ENCODE peak calls at places on chromosome 19, in nine cellular contexts. H, A, X, J, F, G, C, L and O are unnamed samples.

GRCh38 chr19:13102416-13102665 is 317 bp downstream of the LYL1 start:
- DNase-seq in H (no peak), A (no peak), X (no peak), J (no peak), F (no peak), G (no peak), C (no peak), L (no peak), O (no peak)

GRCh38 chr19:9622531-9622930 is 1.5 kb upstream of the ZNF561 start:
- DNase-seq in H (no peak), A (no peak), X (peak), J (no peak), F (no peak), G (no peak), C (no peak), L (no peak), O (no peak)

GRCh38 chr19:11225815-11226214 is 13.6 kb upstream of the ANGPTL8 start:
- DNase-seq in H (no peak), A (no peak), X (no peak), J (no peak), F (no peak), G (no peak), C (no peak), L (no peak), O (no peak)

GRCh38 chr19:44303305-44303704 is 1.5 kb downstream of the ZNF235 start:
- DNase-seq in H (peak), A (no peak), X (no peak), J (no peak), F (no peak), G (no peak), C (no peak), L (no peak), O (no peak)

GRCh38 chr19:42294471-42295137 is 7.3 kb upstream of the PRR19 start:
- DNase-seq in H (no peak), A (no peak), X (no peak), J (no peak), F (no peak), G (no peak), C (no peak), L (no peak), O (no peak)

GRCh38 chr19:7855426-7856276 is 18.5 kb downstream of the PRR36 start:
- DNase-seq in H (no peak), A (no peak), X (no peak), J (no peak), F (no peak), G (no peak), C (no peak), L (no peak), O (no peak)

GRCh38 chr19:50639121-50640112 is at the start of gene SYT3:
- DNase-seq in H (peak), A (peak), X (peak), J (no peak), F (no peak), G (peak), C (peak), L (no peak), O (no peak)

GRCh38 chr19:4584670-4585460 is 25.4 kb upstream of the SEMA6B start:
- DNase-seq in H (no peak), A (no peak), X (no peak), J (no peak), F (no peak), G (no peak), C (no peak), L (no peak), O (no peak)

GRCh38 chr19:23261496-23262020 is 11.4 kb upstream of the ZNF724 start:
- DNase-seq in H (no peak), A (no peak), X (no peak), J (no peak), F (no peak), G (no peak), C (no peak), L (no peak), O (no peak)

GRCh38 chr19:10503002-10503789 is at the start of gene KEAP1:
- DNase-seq in H (peak), A (no peak), X (peak), J (no peak), F (peak), G (peak), C (peak), L (no peak), O (peak)

GRCh38 chr19:42313840-42314755 is 989 bp downstream of the TMEM145 start:
- DNase-seq in H (no peak), A (no peak), X (no peak), J (no peak), F (no peak), G (no peak), C (no peak), L (no peak), O (no peak)

GRCh38 chr19:6464070-6464873 is at the start of gene CRB3:
- DNase-seq in H (no peak), A (no peak), X (no peak), J (no peak), F (no peak), G (peak), C (no peak), L (no peak), O (peak)

GRCh38 chr19:57888107-57888493 is 737 bp downstream of the ZNF814 start:
- DNase-seq in H (no peak), A (no peak), X (no peak), J (no peak), F (no peak), G (no peak), C (no peak), L (no peak), O (no peak)

GRCh38 chr19:50710094-50710493 is 9.5 kb downstream of the SHANK1 start:
- DNase-seq in H (no peak), A (no peak), X (no peak), J (no peak), F (no peak), G (no peak), C (no peak), L (no peak), O (no peak)

GRCh38 chr19:45306040-45306439 is 16.6 kb downstream of the CKM start:
- DNase-seq in H (no peak), A (no peak), X (no peak), J (no peak), F (no peak), G (no peak), C (no peak), L (no peak), O (no peak)

GRCh38 chr19:7851623-7852500 is 21.8 kb downstream of the EVI5L start:
- DNase-seq in H (no peak), A (no peak), X (no peak), J (no peak), F (no peak), G (no peak), C (no peak), L (no peak), O (no peak)

GRCh38 chr19:34904521-34904845 is 22.2 kb upstream of the ZNF30 start:
- DNase-seq in H (no peak), A (no peak), X (no peak), J (no peak), F (no peak), G (no peak), C (no peak), L (no peak), O (no peak)

GRCh38 chr19:3434630-3435553 is 45.4 kb downstream of the SMIM24 start:
- DNase-seq in H (peak), A (peak), X (peak), J (peak), F (peak), G (peak), C (peak), L (peak), O (peak)

DNA sequence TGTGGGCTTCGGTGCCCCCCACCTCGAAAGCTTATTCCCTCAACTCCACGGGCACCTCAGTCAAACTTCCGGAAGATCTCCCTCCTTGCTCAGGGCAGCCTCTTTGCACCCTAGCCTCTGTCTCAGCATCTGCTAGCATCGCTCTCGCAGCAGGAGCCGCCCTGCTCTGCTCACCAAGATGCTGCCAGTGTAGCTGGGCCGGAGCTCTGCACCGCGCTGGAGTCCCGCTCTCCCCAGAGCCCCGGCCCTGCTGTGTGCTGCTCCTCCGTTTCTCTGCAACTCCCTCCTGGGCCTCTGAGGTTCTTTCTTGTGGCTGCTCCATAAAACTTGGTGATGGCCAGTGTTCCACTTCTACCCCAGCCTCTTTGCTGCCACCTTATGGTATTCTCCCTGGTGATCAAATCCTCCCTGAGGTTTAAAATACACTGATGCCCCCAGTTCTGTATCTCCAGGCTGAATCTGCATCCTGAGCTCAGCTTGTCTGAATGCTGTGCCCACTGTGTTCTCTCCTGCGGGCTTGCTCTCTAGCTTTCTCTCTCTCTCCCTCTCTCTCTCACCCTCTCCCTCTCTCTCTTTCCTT is 198.0 kb downstream of the UQCRFS1 start:
- DNase-seq in H (peak), A (no peak), X (no peak), J (no peak), F (no peak), G (no peak), C (no peak), L (no peak), O (no peak)
- TF ChIP-seq CTCF in H (no peak), A (no peak), X (no peak), J (no peak), F (no peak), G (no peak), C (no peak), L (no peak), O (peak)

DNA sequence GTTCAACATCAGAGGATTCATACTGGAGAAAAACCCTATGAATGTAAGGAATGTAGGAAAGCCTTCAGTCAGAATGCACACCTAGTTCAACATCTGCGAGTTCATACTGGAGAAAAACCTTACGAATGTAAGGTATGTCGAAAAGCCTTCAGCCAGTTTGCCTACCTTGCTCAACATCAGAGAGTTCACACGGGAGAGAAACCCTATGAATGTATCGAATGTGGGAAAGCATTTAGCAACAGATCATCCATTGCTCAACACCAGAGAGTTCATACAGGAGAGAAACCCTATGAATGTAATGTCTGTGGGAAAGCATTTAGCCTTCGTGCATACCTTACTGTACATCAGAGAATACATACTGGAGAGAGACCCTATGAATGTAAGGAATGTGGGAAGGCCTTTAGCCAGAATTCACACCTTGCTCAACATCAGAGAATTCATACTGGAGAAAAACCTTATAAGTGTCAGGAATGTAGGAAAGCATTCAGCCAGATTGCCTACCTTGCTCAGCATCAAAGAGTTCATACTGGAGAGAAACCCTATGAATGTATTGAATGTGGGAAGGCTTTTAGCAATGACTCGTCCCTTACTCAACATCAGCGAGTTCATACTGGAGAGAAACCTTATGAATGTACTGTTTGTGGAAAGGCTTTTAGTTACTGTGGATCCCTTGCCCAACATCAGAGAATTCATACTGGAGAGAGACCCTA is 15.4 kb downstream of the ZNF570 start:
- DNase-seq in H (no peak), A (no peak), X (no peak), J (no peak), F (no peak), G (no peak), C (no peak), L (no peak), O (no peak)
- TF ChIP-seq CTCF in H (no peak), A (no peak), X (no peak), J (no peak), F (no peak), G (no peak), C (no peak), L (no peak), O (no peak)

GRCh38 chr19:1587872-1588271 is 4.8 kb downstream of the MBD3 start:
- DNase-seq in H (no peak), A (no peak), X (no peak), J (no peak), F (no peak), G (no peak), C (no peak), L (no peak), O (no peak)
- TF ChIP-seq CTCF in H (no peak), A (no peak), X (no peak), J (no peak), F (no peak), G (no peak), C (no peak), L (no peak), O (no peak)

GRCh38 chr19:56076413-56076998 is 44.6 kb downstream of the ZNF787 start:
- DNase-seq in H (peak), A (peak), X (peak), J (no peak), F (peak), G (peak), C (peak), L (peak), O (peak)

GRCh38 chr19:56083668-56084067 is 37.4 kb downstream of the ZNF787 start:
- DNase-seq in H (no peak), A (no peak), X (no peak), J (no peak), F (no peak), G (no peak), C (no peak), L (no peak), O (no peak)

GRCh38 chr19:56079609-56080008 is 41.5 kb downstream of the ZNF787 start:
- DNase-seq in H (no peak), A (no peak), X (no peak), J (no peak), F (no peak), G (no peak), C (no peak), L (no peak), O (no peak)

GRCh38 chr19:56084835-56085536 is 36.1 kb downstream of the ZNF787 start:
- DNase-seq in H (no peak), A (no peak), X (no peak), J (no peak), F (no peak), G (no peak), C (no peak), L (no peak), O (no peak)

GRCh38 chr19:56080669-56081401 is 40.3 kb downstream of the ZNF787 start:
- DNase-seq in H (peak), A (peak), X (peak), J (peak), F (peak), G (peak), C (peak), L (peak), O (peak)
- TF ChIP-seq CTCF in H (peak), A (peak), X (peak), J (peak), F (no peak), G (peak), C (peak), L (peak), O (peak)